ENCODE peak calls at places on chromosome 15, in seven cellular contexts. I, P, A, B, Q, N and H are unnamed samples.

GRCh38 chr15:82952156-82953081 is at the start of gene HOMER2:
- DNase-seq in I (no peak), P (peak; percentile 57), A (no peak), B (no peak), Q (no peak), N (peak; percentile 10), H (peak; percentile 32)

GRCh38 chr15:89457086-89457485 is 39.3 kb downstream of the RHCG start:
- DNase-seq in I (no peak), P (peak; percentile 81), A (no peak), B (peak; percentile 49), Q (no peak), N (peak; percentile 12), H (no peak)

GRCh38 chr15:35047996-35048395 is 37.1 kb downstream of the NANOGP8 start:
- DNase-seq in I (no peak), P (no peak), A (no peak), B (no peak), Q (no peak), N (no peak), H (no peak)

GRCh38 chr15:36356978-36357582 is 222.3 kb upstream of the CDIN1 start:
- DNase-seq in I (no peak), P (no peak), A (no peak), B (no peak), Q (no peak), N (no peak), H (no peak)

GRCh38 chr15:35557544-35557943 is 11.6 kb upstream of the DPH6 start:
- DNase-seq in I (no peak), P (peak; percentile 13), A (no peak), B (peak; percentile 87), Q (no peak), N (peak; percentile 3), H (no peak)

GRCh38 chr15:31300208-31300661 is 26.4 kb upstream of the KLF13 start:
- DNase-seq in I (peak; percentile 18), P (no peak), A (peak; percentile 63), B (no peak), Q (peak; percentile 65), N (no peak), H (peak; percentile 24)

GRCh38 chr15:76996526-76997401 is 1.8 kb downstream of the PSTPIP1 start:
- DNase-seq in I (peak; percentile 7), P (no peak), A (peak; percentile 65), B (no peak), Q (no peak), N (no peak), H (peak; percentile 64)

GRCh38 chr15:96764501-96764900 is 434.0 kb downstream of the NR2F2 start:
- DNase-seq in I (no peak), P (no peak), A (no peak), B (no peak), Q (no peak), N (no peak), H (no peak)

GRCh38 chr15:40960926-40961325 is 7.7 kb downstream of the CHAC1 start:
- DNase-seq in I (no peak), P (no peak), A (peak; percentile 44), B (no peak), Q (no peak), N (no peak), H (no peak)

GRCh38 chr15:60392601-60392985 is 5.2 kb downstream of the ANXA2 start:
- DNase-seq in I (no peak), P (peak; percentile 81), A (no peak), B (peak; percentile 44), Q (no peak), N (peak; percentile 77), H (no peak)

GRCh38 chr15:31328999-31329639 is 2.5 kb downstream of the KLF13 start:
- DNase-seq in I (no peak), P (peak; percentile 31), A (peak; percentile 74), B (peak; percentile 11), Q (no peak), N (no peak), H (peak; percentile 48)

GRCh38 chr15:68797157-68797556 is 23.5 kb downstream of the ANP32A start:
- DNase-seq in I (no peak), P (no peak), A (no peak), B (no peak), Q (no peak), N (no peak), H (no peak)

GRCh38 chr15:65666257-65666656 is 44.5 kb downstream of the SLC24A1 start:
- DNase-seq in I (no peak), P (no peak), A (no peak), B (no peak), Q (no peak), N (no peak), H (no peak)

GRCh38 chr15:47862402-47862801 is 145.1 kb downstream of the SEMA6D start:
- DNase-seq in I (no peak), P (no peak), A (no peak), B (no peak), Q (no peak), N (no peak), H (no peak)

GRCh38 chr15:74725241-74725774 is at the start of gene CYP1A1:
- DNase-seq in I (no peak), P (peak; percentile 44), A (no peak), B (no peak), Q (peak; percentile 65), N (no peak), H (no peak)

GRCh38 chr15:24772709-24773373 is 97.3 kb downstream of the NPAP1 start:
- DNase-seq in I (no peak), P (no peak), A (peak; percentile 83), B (peak; percentile 36), Q (no peak), N (peak; percentile 67), H (peak; percentile 86)

GRCh38 chr15:101307897-101308603 is 13.0 kb upstream of the SNRPA1 start:
- DNase-seq in I (no peak), P (no peak), A (peak; percentile 55), B (no peak), Q (peak; percentile 71), N (no peak), H (no peak)

GRCh38 chr15:35755237-35755802 is 209.4 kb upstream of the DPH6 start:
- DNase-seq in I (no peak), P (no peak), A (no peak), B (no peak), Q (no peak), N (no peak), H (no peak)

GRCh38 chr15:47301481-47301880 is 415.8 kb upstream of the SEMA6D start:
- DNase-seq in I (no peak), P (no peak), A (no peak), B (no peak), Q (no peak), N (no peak), H (no peak)

GRCh38 chr15:77004189-77004588 is 9.3 kb downstream of the PSTPIP1 start:
- DNase-seq in I (peak; percentile 38), P (no peak), A (peak; percentile 84), B (no peak), Q (no peak), N (no peak), H (no peak)

GRCh38 chr15:69417581-69417980 is 3.4 kb downstream of the KIF23 start:
- DNase-seq in I (no peak), P (no peak), A (no peak), B (no peak), Q (no peak), N (no peak), H (no peak)

GRCh38 chr15:60179786-60180391 is 175.8 kb downstream of the FOXB1 start:
- DNase-seq in I (no peak), P (peak; percentile 50), A (no peak), B (peak; percentile 40), Q (no peak), N (peak; percentile 25), H (no peak)

GRCh38 chr15:70936326-70936725 is 43.7 kb downstream of the LRRC49 start:
- DNase-seq in I (no peak), P (no peak), A (no peak), B (no peak), Q (no peak), N (no peak), H (no peak)

GRCh38 chr15:42494998-42495360 is 455 bp upstream of the SNAP23 start:
- DNase-seq in I (no peak), P (peak; percentile 25), A (peak; percentile 74), B (peak; percentile 46), Q (no peak), N (peak; percentile 34), H (no peak)

GRCh38 chr15:42493694-42494093 is 1.7 kb upstream of the SNAP23 start:
- DNase-seq in I (no peak), P (no peak), A (no peak), B (no peak), Q (no peak), N (no peak), H (no peak)

GRCh38 chr15:42491540-42492225 is 742 bp upstream of the ZNF106 start:
- DNase-seq in I (no peak), P (peak; percentile 25), A (no peak), B (no peak), Q (no peak), N (peak; percentile 27), H (no peak)

GRCh38 chr15:42490246-42490742 is 647 bp downstream of the ZNF106 start:
- DNase-seq in I (no peak), P (no peak), A (no peak), B (no peak), Q (no peak), N (no peak), H (no peak)

DNA sequence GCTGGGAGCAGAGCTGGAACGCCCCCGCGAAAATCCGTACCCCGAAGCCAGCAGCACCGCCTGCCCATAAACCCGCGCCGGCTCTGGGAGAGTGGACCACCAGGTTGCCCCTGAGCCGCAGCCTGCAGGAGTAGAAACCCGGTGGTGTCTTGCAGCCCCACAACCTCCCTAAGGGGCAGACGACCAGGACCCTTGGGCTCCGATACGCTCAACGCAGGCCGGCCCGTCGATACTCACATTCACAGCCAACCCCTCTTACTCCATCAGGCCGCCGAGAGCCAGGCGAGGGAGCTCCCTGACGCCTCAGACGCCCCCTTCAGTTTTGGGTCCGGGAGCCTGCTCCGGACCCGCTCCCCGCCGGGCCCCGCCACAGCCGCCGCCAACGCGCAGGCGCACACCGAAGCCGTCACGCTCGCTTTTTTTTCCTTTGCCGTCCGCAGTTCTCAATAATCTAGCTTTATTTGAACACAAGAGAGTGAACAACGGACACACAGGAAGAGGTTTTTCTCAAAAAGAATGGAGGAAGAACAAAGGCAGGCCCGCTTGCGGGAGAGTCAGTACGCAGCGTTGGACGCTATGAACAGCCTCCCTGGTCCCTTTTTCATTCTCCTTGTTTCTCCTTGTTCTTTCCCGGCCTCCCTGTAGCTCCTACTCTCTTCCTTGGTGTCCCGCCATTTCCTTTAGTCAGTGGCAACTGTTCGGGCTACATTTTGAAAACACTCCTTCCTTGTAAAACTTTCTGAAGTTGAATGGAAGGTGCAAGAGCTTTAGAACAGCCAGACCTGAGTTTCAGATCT is at the start of gene ZNF106:
- DNase-seq in I (peak; percentile 54), P (peak; percentile 54), A (peak; percentile 91), B (peak; percentile 94), Q (peak; percentile 90), N (peak; percentile 91), H (peak; percentile 92)
- TF ChIP-seq EP300 in I (peak; percentile 90), P (no peak), A (no peak), B (peak; percentile 74), Q (no peak), N (peak; percentile 40), H (no peak)

GRCh38 chr15:50880221-50880620 is 28.3 kb upstream of the AP4E1 start:
- DNase-seq in I (no peak), P (no peak), A (no peak), B (no peak), Q (no peak), N (no peak), H (no peak)
- H3K27ac ChIP-seq in I (no peak overlapping the region), P (peak overlapping the region; percentile 89), A (no peak overlapping the region), B (peak overlapping the region; percentile 24), Q (no peak overlapping the region), N (no peak overlapping the region), H (no peak overlapping the region)

GRCh38 chr15:32855942-32856341 is 138.1 kb downstream of the GREM1 start:
- DNase-seq in I (no peak), P (peak; percentile 65), A (no peak), B (no peak), Q (no peak), N (peak; percentile 81), H (no peak)
- TF ChIP-seq EP300 in I (no peak), P (peak; percentile 65), A (no peak), B (no peak), Q (no peak), N (peak; percentile 15), H (no peak)

GRCh38 chr15:38050529-38050928 is 116.1 kb downstream of the TMCO5A start:
- DNase-seq in I (no peak), P (no peak), A (no peak), B (no peak), Q (no peak), N (no peak), H (no peak)
- H3K27ac ChIP-seq in I (no peak overlapping the region), P (no peak overlapping the region), A (peak overlapping the region; percentile 32), B (no peak overlapping the region), Q (no peak overlapping the region), N (no peak overlapping the region), H (no peak overlapping the region)